ENCODE peak calls at places on chromosomes 16 and 17, in eight cellular contexts. T is cardiac muscle cell, V is stomach, J is heart left ventricle, P is PC-3, A is IMR-90, O is colonic mucosa, G is hepatocyte. N is an unnamed sample. For H3K4me1 and H3K9me3, the result is how much of the 10 kb centered on the place peaks cover.

GRCh38 chr17:32268734-32269288 is 3.2 kb downstream of the RHBDL3 start:
- DNase-seq in T (no peak), V (no peak), J (no peak), P (no peak), A (no peak), O (no peak), G (no peak), N (no peak)

GRCh38 chr16:48158296-48158695 is 2.5 kb upstream of the ABCC12 start:
- DNase-seq in T (no peak), V (no peak), J (no peak), P (peak), A (peak), O (no peak), G (peak), N (no peak)

GRCh38 chr17:82328994-82329507 is 4.5 kb downstream of the SECTM1 start:
- DNase-seq in T (no peak), V (no peak), J (no peak), P (no peak), A (no peak), O (no peak), G (no peak), N (no peak)

GRCh38 chr16:87836844-87837581 is 32.3 kb downstream of the SLC7A5 start:
- DNase-seq in T (no peak), V (no peak), J (peak), P (no peak), A (no peak), O (no peak), G (no peak), N (no peak)

GRCh38 chr16:58614860-58615259 is 14.8 kb downstream of the CNOT1 start:
- DNase-seq in T (no peak), V (no peak), J (no peak), P (no peak), A (no peak), O (no peak), G (no peak), N (no peak)

GRCh38 chr16:85377388-85378144 is 235.6 kb upstream of the GSE1 start:
- DNase-seq in T (peak), V (no peak), J (no peak), P (no peak), A (no peak), O (no peak), G (no peak), N (no peak)

GRCh38 chr17:37017355-37017754 is 68.6 kb downstream of the AATF start:
- DNase-seq in T (no peak), V (no peak), J (no peak), P (no peak), A (no peak), O (no peak), G (no peak), N (no peak)

GRCh38 chr16:88626646-88627045 is 11.7 kb upstream of the IL17C start:
- DNase-seq in T (no peak), V (no peak), J (no peak), P (no peak), A (no peak), O (no peak), G (no peak), N (no peak)

GRCh38 chr17:19900809-19901208 is 33.1 kb upstream of the ULK2 start:
- DNase-seq in T (no peak), V (no peak), J (no peak), P (peak), A (no peak), O (no peak), G (no peak), N (no peak)

GRCh38 chr17:29138184-29138955 is 41.8 kb downstream of the MYO18A start:
- DNase-seq in T (no peak), V (no peak), J (no peak), P (peak), A (peak), O (no peak), G (no peak), N (no peak)

GRCh38 chr16:38941-39892 is 14.2 kb downstream of the POLR3K start:
- DNase-seq in T (no peak), V (peak), J (no peak), P (peak), A (no peak), O (peak), G (peak), N (no peak)

GRCh38 chr17:18191967-18192366 is 8.3 kb downstream of the ALKBH5 start:
- DNase-seq in T (no peak), V (no peak), J (no peak), P (no peak), A (no peak), O (no peak), G (no peak), N (no peak)

GRCh38 chr17:18197535-18198194 is 14.0 kb downstream of the ALKBH5 start:
- DNase-seq in T (no peak), V (no peak), J (no peak), P (no peak), A (no peak), O (no peak), G (no peak), N (no peak)

GRCh38 chr17:18194804-18195203 is 11.2 kb downstream of the ALKBH5 start:
- DNase-seq in T (no peak), V (no peak), J (no peak), P (no peak), A (no peak), O (no peak), G (no peak), N (no peak)

GRCh38 chr17:18194394-18194793 is 10.8 kb downstream of the ALKBH5 start:
- DNase-seq in T (no peak), V (no peak), J (no peak), P (no peak), A (no peak), O (no peak), G (no peak), N (no peak)

GRCh38 chr17:18195246-18195645 is 11.6 kb downstream of the ALKBH5 start:
- DNase-seq in T (no peak), V (no peak), J (no peak), P (no peak), A (no peak), O (no peak), G (no peak), N (no peak)
- H3K4me1 ChIP-seq in T (under half), V (half or more), J (half or more), P (under half), A (under half), O (under half), G (under half), N (half or more)

GRCh38 chr17:72598705-72599104 is 477.9 kb downstream of the SOX9 start:
- DNase-seq in T (no peak), V (no peak), J (no peak), P (no peak), A (no peak), O (no peak), G (no peak), N (no peak)

GRCh38 chr17:72602517-72603345 is 481.9 kb downstream of the SOX9 start:
- DNase-seq in T (no peak), V (peak), J (no peak), P (peak), A (peak), O (peak), G (no peak), N (no peak)

GRCh38 chr17:72597354-72598087 is 476.7 kb downstream of the SOX9 start:
- DNase-seq in T (no peak), V (no peak), J (no peak), P (no peak), A (no peak), O (no peak), G (no peak), N (no peak)

GRCh38 chr17:72600934-72601333 is 480.1 kb downstream of the SOX9 start:
- DNase-seq in T (no peak), V (no peak), J (no peak), P (peak), A (peak), O (no peak), G (no peak), N (no peak)

GRCh38 chr17:72599891-72600290 is 479.1 kb downstream of the SOX9 start:
- DNase-seq in T (no peak), V (no peak), J (no peak), P (no peak), A (no peak), O (no peak), G (no peak), N (no peak)
- TF ChIP-seq CTCF in T (no peak), V (no peak), J (no peak), P (no peak), A (no peak), O (no peak), G (no peak), N (no peak)

DNA sequence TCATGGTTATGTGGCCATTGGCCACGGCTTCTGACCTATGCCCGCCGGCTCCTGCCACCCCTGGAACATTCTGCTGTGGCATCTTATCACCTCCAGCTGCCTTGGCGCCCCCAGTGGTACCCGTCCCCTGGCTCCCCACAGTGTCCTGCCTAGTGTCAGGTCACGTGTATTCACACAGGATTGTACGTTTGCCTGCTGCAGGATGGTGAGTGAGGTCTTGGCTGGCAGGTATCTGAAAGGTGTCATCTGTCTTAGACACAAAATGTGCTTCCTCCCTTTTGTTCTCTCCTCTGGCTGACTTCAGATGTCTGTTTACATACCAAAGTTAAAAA is 24.9 kb downstream of the DBNDD1 start:
- DNase-seq in T (no peak), V (no peak), J (no peak), P (no peak), A (no peak), O (no peak), G (no peak), N (no peak)
- H3K9me3 ChIP-seq in T (under half), V (under half), J (under half), P (under half), A (under half), O (under half), G (under half), N (under half)

GRCh38 chr17:42132941-42133340 is 10.3 kb downstream of the HSPB9 start:
- DNase-seq in T (no peak), V (peak), J (peak), P (no peak), A (peak), O (peak), G (no peak), N (no peak)
- H3K4me1 ChIP-seq in T (under half), V (half or more), J (half or more), P (under half), A (under half), O (under half), G (under half), N (under half)